ENCODE peak calls at places on chromosome 3, in nine cellular contexts. One of them, this sample, is unnamed.

GRCh38 chr3:99683465-99683864 is 45.1 kb downstream of the COL8A1 start:
- DNase-seq in RPMI7951: no peak
- DNase-seq in left colon: no peak
- DNase-seq in cardiac fibroblast: no peak
- DNase-seq in T-helper 22 cell: no peak
- DNase-seq in M059J: peak; percentile 50
- DNase-seq in pulmonary artery endothelial cell: no peak
- DNase-seq in GM13977: no peak
- DNase-seq in left cardiac atrium: no peak
- DNase-seq in this sample: no peak

GRCh38 chr3:31237887-31238286 is 294.8 kb upstream of the STT3B start:
- DNase-seq in left colon: no peak
- DNase-seq in cardiac fibroblast: no peak
- DNase-seq in RPMI7951: no peak
- DNase-seq in M059J: no peak
- DNase-seq in GM13977: no peak
- DNase-seq in left cardiac atrium: no peak
- DNase-seq in T-helper 22 cell: no peak
- DNase-seq in pulmonary artery endothelial cell: no peak
- DNase-seq in this sample: no peak

GRCh38 chr3:52367891-52368880 is 52.1 kb downstream of the DNAH1 start:
- DNase-seq in pulmonary artery endothelial cell: no peak
- DNase-seq in GM13977: no peak
- DNase-seq in RPMI7951: no peak
- DNase-seq in cardiac fibroblast: no peak
- DNase-seq in T-helper 22 cell: no peak
- DNase-seq in left cardiac atrium: no peak
- DNase-seq in left colon: no peak
- DNase-seq in M059J: no peak
- DNase-seq in this sample: no peak

GRCh38 chr3:25045291-25045690 is 382.8 kb upstream of the RARB start:
- DNase-seq in T-helper 22 cell: no peak
- DNase-seq in pulmonary artery endothelial cell: no peak
- DNase-seq in RPMI7951: peak; percentile 7
- DNase-seq in left cardiac atrium: no peak
- DNase-seq in left colon: peak; percentile 6
- DNase-seq in cardiac fibroblast: no peak
- DNase-seq in M059J: no peak
- DNase-seq in GM13977: no peak
- DNase-seq in this sample: no peak

GRCh38 chr3:155184027-155184426 is 103.9 kb downstream of the MME start:
- DNase-seq in left cardiac atrium: no peak
- DNase-seq in T-helper 22 cell: no peak
- DNase-seq in GM13977: no peak
- DNase-seq in M059J: no peak
- DNase-seq in RPMI7951: peak; percentile 31
- DNase-seq in cardiac fibroblast: no peak
- DNase-seq in left colon: no peak
- DNase-seq in pulmonary artery endothelial cell: no peak
- DNase-seq in this sample: no peak

GRCh38 chr3:123815981-123816380 is 68.2 kb downstream of the MYLK start:
- DNase-seq in GM13977: no peak
- DNase-seq in left cardiac atrium: no peak
- DNase-seq in pulmonary artery endothelial cell: no peak
- DNase-seq in RPMI7951: no peak
- DNase-seq in T-helper 22 cell: no peak
- DNase-seq in M059J: no peak
- DNase-seq in cardiac fibroblast: no peak
- DNase-seq in left colon: no peak
- DNase-seq in this sample: peak; percentile 19

GRCh38 chr3:187750513-187751123 is 5.3 kb upstream of the BCL6 start:
- DNase-seq in T-helper 22 cell: no peak
- DNase-seq in pulmonary artery endothelial cell: no peak
- DNase-seq in left cardiac atrium: no peak
- DNase-seq in GM13977: no peak
- DNase-seq in RPMI7951: peak; percentile 45
- DNase-seq in left colon: peak; percentile 66
- DNase-seq in M059J: no peak
- DNase-seq in cardiac fibroblast: peak; percentile 26
- DNase-seq in this sample: no peak

GRCh38 chr3:46861293-46861995 is 1.8 kb downstream of the MYL3 start:
- DNase-seq in pulmonary artery endothelial cell: no peak
- DNase-seq in T-helper 22 cell: no peak
- DNase-seq in left cardiac atrium: peak; percentile 41
- DNase-seq in M059J: no peak
- DNase-seq in left colon: no peak
- DNase-seq in cardiac fibroblast: no peak
- DNase-seq in GM13977: no peak
- DNase-seq in RPMI7951: no peak
- DNase-seq in this sample: no peak

GRCh38 chr3:58058654-58059263 is 50.5 kb downstream of the FLNB start:
- DNase-seq in GM13977: no peak
- DNase-seq in pulmonary artery endothelial cell: no peak
- DNase-seq in left cardiac atrium: no peak
- DNase-seq in RPMI7951: peak; percentile 37
- DNase-seq in T-helper 22 cell: no peak
- DNase-seq in cardiac fibroblast: peak; percentile 61
- DNase-seq in M059J: peak; percentile 85
- DNase-seq in left colon: no peak
- DNase-seq in this sample: no peak

GRCh38 chr3:190120161-190121060 is at the start of gene P3H2:
- DNase-seq in left cardiac atrium: peak; percentile 83
- DNase-seq in cardiac fibroblast: peak; percentile 95
- DNase-seq in RPMI7951: peak; percentile 91
- DNase-seq in pulmonary artery endothelial cell: peak; percentile 79
- DNase-seq in GM13977: peak; percentile 83
- DNase-seq in T-helper 22 cell: no peak
- DNase-seq in left colon: peak; percentile 83
- DNase-seq in M059J: peak; percentile 95
- DNase-seq in this sample: peak; percentile 81

GRCh38 chr3:74510261-74510660 is 104.2 kb downstream of the CNTN3 start:
- DNase-seq in left colon: no peak
- DNase-seq in GM13977: no peak
- DNase-seq in left cardiac atrium: no peak
- DNase-seq in T-helper 22 cell: no peak
- DNase-seq in M059J: no peak
- DNase-seq in RPMI7951: no peak
- DNase-seq in pulmonary artery endothelial cell: no peak
- DNase-seq in cardiac fibroblast: no peak
- DNase-seq in this sample: no peak

GRCh38 chr3:121529308-121529707 is 16.5 kb downstream of the POLQ start:
- DNase-seq in RPMI7951: no peak
- DNase-seq in cardiac fibroblast: peak; percentile 57
- DNase-seq in pulmonary artery endothelial cell: no peak
- DNase-seq in M059J: no peak
- DNase-seq in T-helper 22 cell: no peak
- DNase-seq in left cardiac atrium: no peak
- DNase-seq in left colon: no peak
- DNase-seq in GM13977: no peak
- DNase-seq in this sample: no peak

GRCh38 chr3:15497984-15498383 is 23.5 kb downstream of the COLQ start:
- DNase-seq in cardiac fibroblast: no peak
- DNase-seq in left cardiac atrium: no peak
- DNase-seq in pulmonary artery endothelial cell: no peak
- DNase-seq in GM13977: no peak
- DNase-seq in T-helper 22 cell: no peak
- DNase-seq in M059J: no peak
- DNase-seq in left colon: no peak
- DNase-seq in RPMI7951: no peak
- DNase-seq in this sample: no peak

GRCh38 chr3:114619771-114620170 is 325.9 kb downstream of the TIGIT start:
- DNase-seq in M059J: no peak
- DNase-seq in left colon: no peak
- DNase-seq in pulmonary artery endothelial cell: no peak
- DNase-seq in RPMI7951: no peak
- DNase-seq in cardiac fibroblast: no peak
- DNase-seq in GM13977: no peak
- DNase-seq in left cardiac atrium: no peak
- DNase-seq in T-helper 22 cell: no peak
- DNase-seq in this sample: no peak

GRCh38 chr3:127439621-127440020 is 150.9 kb downstream of the TPRA1 start:
- DNase-seq in left cardiac atrium: no peak
- DNase-seq in cardiac fibroblast: no peak
- DNase-seq in RPMI7951: no peak
- DNase-seq in T-helper 22 cell: no peak
- DNase-seq in left colon: no peak
- DNase-seq in pulmonary artery endothelial cell: no peak
- DNase-seq in M059J: no peak
- DNase-seq in GM13977: no peak
- DNase-seq in this sample: no peak

This sample was measured in lung.